ENCODE peak calls at places on chromosomes 13 and 19, in five cellular contexts. V is brain microvascular endothelial cell, B is H9, T is HAP-1, E is cardiac muscle cell. M is an unnamed sample. For H3K27me3, the result is how much of the 10 kb centered on the place peaks cover.

GRCh38 chr13:102328909-102329308 is 72.9 kb downstream of the FGF14 start:
- DNase-seq in V (no peak), B (no peak), T (no peak), E (no peak), M (no peak)

GRCh38 chr13:112024577-112024976 is 42.4 kb upstream of the SOX1 start:
- DNase-seq in V (no peak), B (no peak), T (no peak), E (no peak), M (no peak)

GRCh38 chr19:51531349-51532315 is at the start of gene SIGLEC6:
- DNase-seq in V (no peak), B (no peak), T (no peak), E (no peak), M (no peak)

GRCh38 chr19:51259348-51260245 is 8.7 kb downstream of the SIGLECL1 start:
- DNase-seq in V (peak), B (peak), T (peak), E (peak), M (peak)

GRCh38 chr13:39362652-39363390 is 240.2 kb downstream of the LHFPL6 start:
- DNase-seq in V (no peak), B (no peak), T (no peak), E (no peak), M (no peak)

GRCh38 chr13:43364210-43365041 is 341.0 kb downstream of the DNAJC15 start:
- DNase-seq in V (peak), B (no peak), T (no peak), E (no peak), M (peak)

GRCh38 chr19:13207237-13208130 is 57.3 kb downstream of the IER2 start:
- DNase-seq in V (no peak), B (peak), T (no peak), E (no peak), M (peak)

GRCh38 chr19:51651216-51651846 is 4.7 kb upstream of the SIGLEC14 start:
- DNase-seq in V (no peak), B (no peak), T (no peak), E (no peak), M (no peak)

GRCh38 chr19:41930926-41931592 is 2.8 kb upstream of the ERFL start:
- DNase-seq in V (no peak), B (peak), T (no peak), E (no peak), M (peak)
- H3K27me3 ChIP-seq in V (half or more), B (half or more), T (under half), E (half or more), M (half or more)

GRCh38 chr19:788821-789472 is 8.3 kb upstream of the PTBP1 start:
- DNase-seq in V (no peak), B (peak), T (no peak), E (no peak), M (no peak)
- H3K27me3 ChIP-seq in V (under half), B (under half), T (under half), E (under half), M (under half)

DNA sequence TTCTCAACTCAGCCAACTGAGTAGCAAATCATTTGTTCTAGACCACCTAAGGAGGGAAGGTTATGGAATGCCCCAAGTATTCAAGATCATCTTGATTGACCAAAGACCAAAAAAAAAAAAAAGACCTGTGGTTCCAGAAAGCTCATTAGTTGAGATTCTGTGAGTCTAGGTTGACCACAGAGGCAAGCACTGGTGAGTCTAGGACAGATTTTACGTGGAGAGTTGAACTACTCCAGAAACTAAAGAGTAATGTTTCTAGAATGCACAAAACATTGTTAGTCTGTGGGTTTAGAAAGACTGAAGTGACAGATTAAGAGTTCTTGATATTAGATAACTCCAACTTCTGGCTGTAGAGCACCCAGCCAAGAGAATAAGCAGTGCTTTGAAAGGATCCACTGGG is 4.0 kb upstream of the CYTH2 start:
- DNase-seq in V (no peak), B (no peak), T (no peak), E (no peak), M (no peak)
- H3K27me3 ChIP-seq in V (under half), B (under half), T (under half), E (under half), M (under half)

GRCh38 chr19:16185123-16185924 is at the start of gene FAM32A:
- DNase-seq in V (peak), B (peak), T (peak), E (peak), M (peak)
- H3K27me3 ChIP-seq in V (under half), B (under half), T (under half), E (under half), M (under half)

DNA sequence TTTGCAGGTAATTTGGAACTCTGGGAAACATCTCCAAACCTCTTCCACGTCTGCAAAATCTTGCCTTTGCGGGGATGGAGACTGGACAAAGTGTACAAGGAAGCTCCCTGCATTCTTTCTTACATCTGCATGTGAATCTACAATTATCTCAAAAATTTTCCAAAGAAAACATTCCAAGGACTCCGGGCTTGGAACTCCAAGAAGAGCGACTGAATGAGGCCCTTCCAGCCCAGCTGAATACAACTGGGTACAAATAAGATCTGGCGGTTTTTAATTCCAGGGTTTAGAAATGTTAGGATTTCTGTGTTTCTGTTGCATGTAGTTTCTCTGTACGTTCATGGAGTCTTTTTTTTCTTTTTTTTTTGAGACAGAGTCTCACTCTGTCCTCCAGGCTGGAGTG is 28.5 kb downstream of the EXOC3L2 start:
- DNase-seq in V (no peak), B (no peak), T (peak), E (no peak), M (no peak)
- H3K27me3 ChIP-seq in V (under half), B (under half), T (under half), E (half or more), M (under half)

GRCh38 chr19:55147408-55148251 is 1.4 kb downstream of the TNNT1 start:
- DNase-seq in V (no peak), B (peak), T (no peak), E (no peak), M (no peak)
- H3K27me3 ChIP-seq in V (under half), B (under half), T (under half), E (under half), M (under half)

GRCh38 chr13:98905199-98905598 is 72.7 kb downstream of the DOCK9 start:
- DNase-seq in V (no peak), B (no peak), T (no peak), E (no peak), M (no peak)

GRCh38 chr13:98910501-98910951 is 67.3 kb downstream of the DOCK9 start:
- DNase-seq in V (peak), B (no peak), T (no peak), E (no peak), M (peak)

GRCh38 chr13:98909016-98909415 is 68.8 kb downstream of the DOCK9 start:
- DNase-seq in V (peak), B (no peak), T (no peak), E (no peak), M (no peak)

GRCh38 chr13:98912846-98913245 is 65.0 kb downstream of the DOCK9 start:
- DNase-seq in V (no peak), B (no peak), T (no peak), E (no peak), M (no peak)

GRCh38 chr13:98906746-98907502 is 70.9 kb downstream of the DOCK9 start:
- DNase-seq in V (no peak), B (no peak), T (no peak), E (no peak), M (no peak)
- H3K27me3 ChIP-seq in V (under half), B (under half), T (under half), E (under half), M (under half)

DNA sequence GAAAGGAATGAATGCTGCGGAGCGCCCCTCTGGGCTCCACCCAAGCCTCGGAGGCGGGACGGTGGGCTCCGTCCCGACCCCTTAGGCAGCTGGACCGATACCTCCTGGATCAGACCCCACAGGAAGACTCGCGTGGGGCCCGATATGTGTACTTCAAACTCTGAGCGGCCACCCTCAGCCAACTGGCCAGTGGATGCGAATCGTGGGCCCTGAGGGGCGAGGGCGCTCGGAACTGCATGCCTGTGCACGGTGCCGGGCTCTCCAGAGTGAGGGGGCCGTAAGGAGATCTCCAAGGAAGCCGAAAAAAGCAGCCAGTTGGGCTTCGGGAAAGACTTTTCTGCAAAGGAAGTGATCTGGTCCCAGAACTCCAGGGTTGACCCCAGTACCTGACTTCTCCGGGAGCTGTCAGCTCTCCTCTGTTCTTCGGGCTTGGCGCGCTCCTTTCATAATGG is 8.6 kb downstream of the PDX1 start:
- DNase-seq in V (no peak), B (no peak), T (no peak), E (no peak), M (no peak)
- H3K27me3 ChIP-seq in V (half or more), B (half or more), T (under half), E (half or more), M (under half)

GRCh38 chr19:11422163-11423068 is 3.3 kb upstream of the RGL3 start:
- DNase-seq in V (peak), B (peak), T (no peak), E (peak), M (no peak)
- H3K27me3 ChIP-seq in V (under half), B (under half), T (under half), E (under half), M (half or more)

GRCh38 chr13:97003071-97003470 is 8.8 kb upstream of the OXGR1 start:
- DNase-seq in V (no peak), B (no peak), T (no peak), E (no peak), M (no peak)
- H3K27me3 ChIP-seq in V (under half), B (under half), T (under half), E (under half), M (under half)